ENCODE peak calls at places on chromosomes 4 and X, in eight cellular contexts. A, Z, Y, T, V, L, X and I are unnamed samples. For H3K9me3, the result is how much of the 10 kb centered on the place peaks cover.

GRCh38 chrX:13085533-13085932 is 41.1 kb upstream of the FAM9C start:
- DNase-seq in Y (peak), T (no peak), X (no peak), Z (no peak), L (no peak), A (no peak), V (no peak), I (no peak)

GRCh38 chr4:141352328-141352727 is 131.6 kb downstream of the ZNF330 start:
- DNase-seq in X (no peak), Y (no peak), A (no peak), Z (no peak), T (no peak), V (no peak), L (no peak), I (no peak)

GRCh38 chr4:13597141-13597540 is 30.4 kb downstream of the BOD1L1 start:
- DNase-seq in A (no peak), L (no peak), V (no peak), Y (no peak), T (no peak), Z (no peak), X (no peak), I (no peak)

GRCh38 chr4:175998782-175999181 is 66.9 kb upstream of the WDR17 start:
- DNase-seq in X (no peak), L (no peak), T (no peak), Y (no peak), A (no peak), Z (peak), V (no peak), I (no peak)

GRCh38 chrX:37434362-37434761 is 85.2 kb downstream of the PRRG1 start:
- DNase-seq in A (no peak), X (no peak), Y (no peak), Z (no peak), V (no peak), T (no peak), L (no peak), I (no peak)

GRCh38 chrX:135213200-135213844 is 38.5 kb upstream of the ETDA start:
- DNase-seq in Z (no peak), V (no peak), T (no peak), L (no peak), X (no peak), Y (no peak), A (no peak), I (no peak)

GRCh38 chr4:28427306-28428085 is 1566.9 kb downstream of the STIM2 start:
- DNase-seq in L (peak), T (no peak), X (no peak), Y (no peak), A (no peak), V (no peak), Z (no peak), I (no peak)

GRCh38 chr4:35649784-35650183 is 594.5 kb downstream of the ARAP2 start:
- DNase-seq in T (no peak), L (no peak), X (no peak), Y (no peak), Z (no peak), V (no peak), A (no peak), I (no peak)

GRCh38 chrX:72305286-72306084 is at the start of gene CITED1:
- DNase-seq in V (no peak), X (no peak), T (no peak), A (no peak), Y (no peak), Z (peak), L (peak), I (no peak)

GRCh38 chrX:43566170-43566569 is 89.9 kb upstream of the MAOA start:
- DNase-seq in Y (no peak), L (no peak), X (no peak), Z (no peak), A (no peak), T (no peak), V (no peak), I (no peak)

GRCh38 chr4:145929415-145930178 is 9.0 kb downstream of the ZNF827 start:
- DNase-seq in Z (no peak), T (no peak), Y (no peak), L (no peak), X (no peak), V (no peak), A (no peak), I (no peak)

GRCh38 chrX:12225073-12225472 is 86.8 kb downstream of the FRMPD4 start:
- DNase-seq in A (no peak), T (no peak), V (no peak), Y (no peak), X (no peak), Z (no peak), L (no peak), I (no peak)

GRCh38 chr4:112327950-112328349 is 30.8 kb downstream of the ALPK1 start:
- DNase-seq in Z (no peak), V (no peak), A (no peak), T (peak), X (no peak), Y (no peak), L (peak), I (no peak)

GRCh38 chrX:155718964-155719586 is 106.3 kb upstream of the TMLHE start:
- DNase-seq in A (no peak), V (no peak), Z (no peak), L (peak), X (no peak), T (no peak), Y (no peak), I (peak)

GRCh38 chr4:236028-236427 is 69.2 kb downstream of the ZNF732 start:
- DNase-seq in X (no peak), T (no peak), A (no peak), L (no peak), V (no peak), Z (no peak), Y (no peak), I (no peak)

GRCh38 chr4:234178-234577 is 71.1 kb downstream of the ZNF732 start:
- DNase-seq in Y (no peak), Z (no peak), T (no peak), A (no peak), L (no peak), V (no peak), X (no peak), I (no peak)
- H3K9me3 ChIP-seq in Y (under half), Z (under half), T (under half), A (under half), L (half or more), V (under half), X (under half), I (under half)

GRCh38 chrX:2450681-2451080 is 50.1 kb downstream of the DHRSX start:
- DNase-seq in X (no peak), T (no peak), Z (no peak), Y (no peak), A (no peak), V (no peak), L (no peak), I (no peak)

GRCh38 chrX:2446815-2447214 is 54.0 kb downstream of the DHRSX start:
- DNase-seq in T (no peak), V (no peak), Y (no peak), L (no peak), Z (no peak), A (no peak), X (no peak), I (no peak)

GRCh38 chrX:2449135-2449886 is 51.5 kb downstream of the DHRSX start:
- DNase-seq in V (no peak), Z (no peak), L (no peak), T (no peak), Y (no peak), A (no peak), X (no peak), I (no peak)

GRCh38 chrX:2445662-2446623 is 54.8 kb downstream of the DHRSX start:
- DNase-seq in L (no peak), A (no peak), X (no peak), T (no peak), Z (no peak), V (no peak), Y (no peak), I (no peak)

DNA sequence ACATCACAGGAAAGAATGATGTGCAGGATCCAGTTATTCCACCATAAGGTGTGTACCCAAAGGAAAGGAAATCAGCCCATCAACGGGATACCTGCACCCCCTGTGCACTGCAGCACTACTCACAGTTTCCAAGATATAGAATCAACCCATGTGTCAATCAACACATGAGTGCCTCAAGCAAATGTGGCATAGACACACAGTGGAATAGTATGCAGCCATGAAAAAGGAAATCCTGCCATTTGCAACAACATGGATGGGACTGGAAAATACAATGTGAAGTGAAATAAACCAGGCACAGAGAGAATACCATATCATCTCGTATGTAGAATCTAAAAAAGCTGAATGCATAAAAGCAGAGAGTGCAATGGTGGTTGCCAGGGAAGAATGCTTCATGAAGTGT is 53.3 kb downstream of the DHRSX start:
- DNase-seq in A (no peak), Y (no peak), V (no peak), Z (no peak), T (no peak), X (no peak), L (no peak), I (no peak)
- H3K9me3 ChIP-seq in A (under half), Y (under half), V (under half), Z (under half), T (under half), X (under half), L (under half), I (under half)

DNA sequence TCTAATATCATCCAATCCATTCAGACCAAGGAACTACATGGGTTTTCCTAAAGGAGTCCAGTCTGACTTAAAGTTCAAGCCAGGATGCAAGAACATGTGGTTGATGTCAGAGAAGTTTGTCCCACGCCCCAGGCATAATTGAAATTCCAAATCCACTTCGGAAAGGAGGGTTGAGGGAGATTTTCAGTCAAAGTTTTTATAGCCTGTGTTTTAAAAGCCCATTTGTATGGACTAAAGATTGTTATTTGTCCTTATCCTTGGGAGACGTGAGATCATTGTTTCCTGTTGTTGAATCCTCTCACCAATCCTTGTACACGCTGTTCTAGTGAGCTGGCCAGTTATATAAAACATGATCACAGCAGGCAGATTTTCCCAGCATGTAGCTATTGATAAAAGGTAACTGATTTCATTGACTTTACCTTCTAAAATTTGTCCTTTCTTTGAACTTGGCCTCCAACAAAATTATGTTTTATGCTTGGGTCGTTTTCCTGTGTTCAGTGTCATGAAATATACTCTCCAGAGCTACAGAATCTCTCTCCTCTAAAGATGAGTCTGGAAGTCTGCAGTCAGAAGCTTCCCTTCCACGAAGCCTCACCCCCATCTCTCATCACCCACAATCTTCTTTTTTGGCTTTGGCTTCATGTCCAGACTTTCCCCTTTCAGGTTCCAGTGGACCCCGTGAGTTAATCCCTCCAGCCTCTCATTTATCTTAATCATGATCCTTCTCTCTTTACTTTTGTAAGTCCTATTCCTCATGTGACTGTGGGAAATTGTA is 92.9 kb downstream of the ATP10D start:
- DNase-seq in A (no peak), Z (no peak), V (no peak), Y (no peak), T (peak), X (no peak), L (peak), I (no peak)
- H3K9me3 ChIP-seq in A (under half), Z (under half), V (under half), Y (under half), T (under half), X (under half), L (under half), I (under half)

GRCh38 chr4:49217492-49217891 is 231.4 kb downstream of the CWH43 start:
- DNase-seq in T (no peak), V (no peak), X (no peak), L (no peak), Y (no peak), A (no peak), Z (no peak), I (no peak)
- H3K9me3 ChIP-seq in T (under half), V (under half), X (under half), L (under half), Y (under half), A (under half), Z (half or more), I (under half)